ENCODE peak calls at places on chromosome 20, in five cellular contexts. One of them, this sample, is unnamed.

GRCh38 chr20:58551631-58552030 is 36.4 kb upstream of the APCDD1L start:
- DNase-seq in brain microvascular endothelial cell: no peak
- DNase-seq in uterus: no peak
- DNase-seq in upper lobe of right lung: no peak
- DNase-seq in epithelial cell of esophagus: no peak
- DNase-seq in this sample: no peak

GRCh38 chr20:58418949-58419748 is 30.1 kb downstream of the VAPB start:
- DNase-seq in upper lobe of right lung: no peak
- DNase-seq in uterus: no peak
- DNase-seq in brain microvascular endothelial cell: no peak
- DNase-seq in epithelial cell of esophagus: no peak
- DNase-seq in this sample: no peak

GRCh38 chr20:59599941-59600340 is 4.4 kb upstream of the PHACTR3 start:
- DNase-seq in upper lobe of right lung: no peak
- DNase-seq in brain microvascular endothelial cell: no peak
- DNase-seq in epithelial cell of esophagus: no peak
- DNase-seq in uterus: no peak
- DNase-seq in this sample: no peak

GRCh38 chr20:62219992-62220665 is at the start of gene HRH3:
- DNase-seq in brain microvascular endothelial cell: no peak
- DNase-seq in epithelial cell of esophagus: peak; percentile 32
- DNase-seq in upper lobe of right lung: no peak
- DNase-seq in uterus: no peak
- DNase-seq in this sample: no peak

GRCh38 chr20:64254571-64255360 is 782 bp upstream of the PCMTD2 start:
- DNase-seq in epithelial cell of esophagus: no peak
- DNase-seq in uterus: no peak
- DNase-seq in brain microvascular endothelial cell: no peak
- DNase-seq in upper lobe of right lung: no peak
- DNase-seq in this sample: no peak

GRCh38 chr20:38730167-38730988 is 6.1 kb downstream of the SLC32A1 start:
- DNase-seq in uterus: no peak
- DNase-seq in epithelial cell of esophagus: peak; percentile 45
- DNase-seq in brain microvascular endothelial cell: no peak
- DNase-seq in upper lobe of right lung: no peak
- DNase-seq in this sample: no peak

GRCh38 chr20:15555913-15556312 is 1017.3 kb downstream of the KIF16B start:
- DNase-seq in epithelial cell of esophagus: no peak
- DNase-seq in brain microvascular endothelial cell: no peak
- DNase-seq in upper lobe of right lung: no peak
- DNase-seq in uterus: no peak
- DNase-seq in this sample: no peak

GRCh38 chr20:17995967-17996819 is 27.4 kb downstream of the MGME1 start:
- DNase-seq in uterus: peak; percentile 25
- DNase-seq in brain microvascular endothelial cell: peak; percentile 66
- DNase-seq in epithelial cell of esophagus: peak; percentile 70
- DNase-seq in upper lobe of right lung: no peak
- DNase-seq in this sample: no peak

GRCh38 chr20:24938498-24938897 is 10.6 kb upstream of the CST7 start:
- DNase-seq in upper lobe of right lung: peak; percentile 46
- DNase-seq in epithelial cell of esophagus: no peak
- DNase-seq in uterus: no peak
- DNase-seq in brain microvascular endothelial cell: no peak
- DNase-seq in this sample: no peak

GRCh38 chr20:58389324-58389967 is 417 bp downstream of the VAPB start:
- DNase-seq in upper lobe of right lung: no peak
- DNase-seq in epithelial cell of esophagus: peak; percentile 47
- DNase-seq in brain microvascular endothelial cell: no peak
- DNase-seq in uterus: no peak
- DNase-seq in this sample: no peak

GRCh38 chr20:42923348-42923918 is 266.3 kb downstream of the PTPRT start:
- DNase-seq in uterus: no peak
- DNase-seq in upper lobe of right lung: no peak
- DNase-seq in brain microvascular endothelial cell: no peak
- DNase-seq in epithelial cell of esophagus: no peak
- DNase-seq in this sample: no peak

GRCh38 chr20:35006531-35006971 is 50.9 kb downstream of the MYH7B start:
- DNase-seq in upper lobe of right lung: no peak
- DNase-seq in epithelial cell of esophagus: no peak
- DNase-seq in brain microvascular endothelial cell: no peak
- DNase-seq in uterus: peak; percentile 3
- DNase-seq in this sample: no peak

GRCh38 chr20:6665621-6666345 is 101.7 kb upstream of the BMP2 start:
- DNase-seq in epithelial cell of esophagus: no peak
- DNase-seq in brain microvascular endothelial cell: no peak
- DNase-seq in uterus: no peak
- DNase-seq in upper lobe of right lung: no peak
- DNase-seq in this sample: no peak

GRCh38 chr20:50569864-50570836 is 60.0 kb downstream of the PTPN1 start:
- DNase-seq in epithelial cell of esophagus: no peak
- DNase-seq in uterus: no peak
- DNase-seq in upper lobe of right lung: no peak
- DNase-seq in brain microvascular endothelial cell: peak; percentile 34
- DNase-seq in this sample: peak; percentile 50

GRCh38 chr20:62622877-62623487 is 19.3 kb upstream of the SLCO4A1 start:
- DNase-seq in upper lobe of right lung: no peak
- DNase-seq in epithelial cell of esophagus: no peak
- DNase-seq in uterus: no peak
- DNase-seq in brain microvascular endothelial cell: no peak
- DNase-seq in this sample: no peak

GRCh38 chr20:1947535-1947846 is 46.4 kb downstream of the PDYN start:
- DNase-seq in epithelial cell of esophagus: no peak
- DNase-seq in upper lobe of right lung: no peak
- DNase-seq in brain microvascular endothelial cell: no peak
- DNase-seq in uterus: no peak
- DNase-seq in this sample: no peak

GRCh38 chr20:50172347-50173013 is 18.1 kb upstream of the CEBPB start:
- DNase-seq in brain microvascular endothelial cell: peak; percentile 61
- DNase-seq in epithelial cell of esophagus: peak; percentile 56
- DNase-seq in uterus: peak; percentile 83
- DNase-seq in upper lobe of right lung: peak; percentile 94
- DNase-seq in this sample: no peak

GRCh38 chr20:25053207-25054132 is 4.5 kb downstream of the ACSS1 start:
- DNase-seq in epithelial cell of esophagus: no peak
- DNase-seq in brain microvascular endothelial cell: no peak
- DNase-seq in uterus: peak; percentile 81
- DNase-seq in upper lobe of right lung: peak; percentile 33
- DNase-seq in this sample: no peak

GRCh38 chr20:34115232-34115631 is 3.2 kb upstream of the EIF2S2 start:
- DNase-seq in brain microvascular endothelial cell: no peak
- DNase-seq in epithelial cell of esophagus: no peak
- DNase-seq in upper lobe of right lung: no peak
- DNase-seq in uterus: no peak
- DNase-seq in this sample: no peak

DNA sequence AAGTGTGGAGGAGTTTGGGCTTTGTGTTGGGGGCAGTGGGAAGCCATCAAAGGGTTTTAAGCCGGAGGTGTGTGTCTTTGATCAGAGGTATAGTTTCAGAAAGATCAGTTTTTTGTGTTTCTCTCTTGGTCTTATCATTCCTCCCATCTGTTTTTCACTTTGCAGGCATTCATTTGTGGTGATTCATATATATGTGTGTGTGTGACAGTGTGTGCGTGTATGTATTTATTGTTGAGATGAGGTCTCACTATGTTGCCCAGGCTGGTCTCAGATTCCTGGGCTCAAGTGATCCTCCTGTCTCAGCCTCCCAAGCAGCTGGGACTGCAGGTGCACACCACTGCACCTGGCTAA is 11.1 kb upstream of the SERINC3 start:
- DNase-seq in upper lobe of right lung: no peak
- DNase-seq in epithelial cell of esophagus: no peak
- DNase-seq in brain microvascular endothelial cell: peak; percentile 52
- DNase-seq in uterus: no peak
- DNase-seq in this sample: no peak
- H3K4me3 ChIP-seq in upper lobe of right lung: peak overlapping the region; percentile 78
- H3K4me3 ChIP-seq in epithelial cell of esophagus: no peak overlapping the region
- H3K4me3 ChIP-seq in brain microvascular endothelial cell: no peak overlapping the region
- H3K4me3 ChIP-seq in uterus: peak overlapping the region; percentile 59
- H3K4me3 ChIP-seq in this sample: no peak overlapping the region

DNA sequence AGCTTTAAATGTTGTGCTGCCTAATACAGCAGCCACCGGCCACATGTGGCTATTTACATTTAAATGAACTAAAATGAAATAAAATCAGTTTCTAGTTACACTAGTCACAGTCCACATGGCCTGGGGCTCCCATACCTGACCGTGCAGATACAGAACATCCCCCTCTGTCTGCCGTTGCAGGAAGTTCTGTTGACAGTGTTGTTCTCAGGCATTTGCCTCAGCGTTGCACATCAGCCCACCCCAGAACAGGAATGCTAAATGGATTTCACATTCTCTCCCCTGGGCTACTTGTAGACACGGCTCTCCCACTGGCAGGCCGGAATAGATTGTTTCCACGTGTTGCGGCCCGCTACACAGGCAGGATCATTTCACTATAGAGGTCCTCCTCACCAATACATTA is 26.3 kb downstream of the JAG1 start:
- DNase-seq in brain microvascular endothelial cell: no peak
- DNase-seq in epithelial cell of esophagus: no peak
- DNase-seq in upper lobe of right lung: no peak
- DNase-seq in uterus: peak; percentile 11
- DNase-seq in this sample: no peak
- TF ChIP-seq CTCF in brain microvascular endothelial cell: peak; percentile 68
- TF ChIP-seq CTCF in epithelial cell of esophagus: peak; percentile 36
- TF ChIP-seq CTCF in upper lobe of right lung: no peak
- TF ChIP-seq CTCF in uterus: no peak
- TF ChIP-seq CTCF in this sample: peak; percentile 54

GRCh38 chr20:48824830-48825550 is 2.8 kb downstream of the PREX1 start:
- DNase-seq in uterus: no peak
- DNase-seq in brain microvascular endothelial cell: no peak
- DNase-seq in upper lobe of right lung: no peak
- DNase-seq in epithelial cell of esophagus: no peak
- DNase-seq in this sample: no peak
- H3K4me3 ChIP-seq in uterus: no peak overlapping the region
- H3K4me3 ChIP-seq in brain microvascular endothelial cell: no peak overlapping the region
- H3K4me3 ChIP-seq in upper lobe of right lung: peak overlapping the region; percentile 66
- H3K4me3 ChIP-seq in epithelial cell of esophagus: no peak overlapping the region
- H3K4me3 ChIP-seq in this sample: peak overlapping the region; percentile 89

DNA sequence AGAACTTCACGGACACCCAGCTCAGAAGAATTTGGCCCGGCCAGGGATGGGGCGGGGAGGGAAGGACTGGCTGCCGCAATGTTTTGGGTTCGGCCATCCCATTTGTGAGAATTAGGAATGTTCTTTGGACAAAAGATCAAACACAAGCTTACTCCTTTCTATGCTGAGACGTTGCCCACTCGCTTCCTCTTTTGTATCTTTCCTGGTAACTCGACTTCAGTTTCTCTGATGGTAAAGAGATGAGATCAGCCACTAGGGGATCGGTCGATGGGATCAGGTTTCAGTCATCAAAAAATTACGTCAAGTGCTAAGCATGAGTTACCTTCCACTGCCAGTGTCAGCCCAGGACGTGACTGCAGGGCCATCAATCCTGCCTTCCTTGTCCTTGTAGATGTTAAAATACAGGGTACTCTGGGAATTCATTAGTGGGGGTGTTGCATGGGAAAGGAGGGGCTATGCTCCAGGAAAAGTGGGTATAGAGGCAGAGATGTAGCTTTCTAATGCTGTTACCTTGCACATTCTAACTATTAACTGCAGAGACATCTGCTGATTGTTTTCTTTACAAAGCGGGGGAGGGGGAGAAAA is 190.2 kb downstream of the TSHZ2 start:
- DNase-seq in brain microvascular endothelial cell: peak; percentile 33
- DNase-seq in upper lobe of right lung: no peak
- DNase-seq in uterus: peak; percentile 48
- DNase-seq in epithelial cell of esophagus: peak; percentile 83
- DNase-seq in this sample: no peak
- TF ChIP-seq CTCF in brain microvascular endothelial cell: peak; percentile 19
- TF ChIP-seq CTCF in upper lobe of right lung: peak; percentile 18
- TF ChIP-seq CTCF in uterus: peak; percentile 38
- TF ChIP-seq CTCF in epithelial cell of esophagus: peak; percentile 52
- TF ChIP-seq CTCF in this sample: no peak

DNA sequence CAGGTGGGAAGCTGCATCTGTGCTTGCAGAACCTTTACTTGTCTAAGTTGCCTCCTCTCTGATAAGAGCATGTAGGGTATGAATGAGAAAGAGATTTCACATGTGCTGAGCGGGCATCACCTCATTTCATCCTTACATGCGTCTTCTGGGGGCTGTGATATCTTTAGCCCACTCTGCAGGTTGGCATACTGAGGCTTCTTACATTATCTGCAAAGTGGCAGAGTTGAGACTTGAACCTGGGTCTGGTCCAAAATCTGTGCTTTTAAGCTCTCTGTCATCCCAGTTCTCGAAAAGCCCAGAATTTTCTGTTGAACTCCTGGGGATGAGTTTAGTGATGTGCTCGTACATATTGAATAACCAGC is 2.0 kb upstream of the SRC start:
- DNase-seq in epithelial cell of esophagus: no peak
- DNase-seq in brain microvascular endothelial cell: no peak
- DNase-seq in upper lobe of right lung: no peak
- DNase-seq in uterus: no peak
- DNase-seq in this sample: no peak
- H3K4me3 ChIP-seq in epithelial cell of esophagus: no peak overlapping the region
- H3K4me3 ChIP-seq in brain microvascular endothelial cell: no peak overlapping the region
- H3K4me3 ChIP-seq in upper lobe of right lung: no peak overlapping the region
- H3K4me3 ChIP-seq in uterus: no peak overlapping the region
- H3K4me3 ChIP-seq in this sample: no peak overlapping the region